ENCODE peak calls at places on chromosomes 6 and 20, in eight cellular contexts. K, Y, B, G, X, J, T and W are unnamed samples.

GRCh38 chr6:68575765-68576439 is 59.2 kb upstream of the ADGRB3 start:
- DNase-seq in K (no peak), Y (peak; percentile 59), B (no peak), G (no peak), X (no peak), J (peak; percentile 28), T (peak; percentile 30), W (no peak)

GRCh38 chr6:22643780-22644179 is 74.4 kb downstream of the HDGFL1 start:
- DNase-seq in K (no peak), Y (peak; percentile 66), B (no peak), G (no peak), X (no peak), J (no peak), T (no peak), W (no peak)

GRCh38 chr20:32968833-32969241 is 35.4 kb downstream of the SUN5 start:
- DNase-seq in K (peak; percentile 27), Y (peak; percentile 35), B (no peak), G (no peak), X (no peak), J (no peak), T (no peak), W (no peak)

GRCh38 chr20:46132705-46133120 is 14.6 kb downstream of the CD40 start:
- DNase-seq in K (peak; percentile 47), Y (peak; percentile 78), B (peak; percentile 35), G (peak; percentile 41), X (no peak), J (peak; percentile 23), T (peak; percentile 84), W (peak; percentile 7)

GRCh38 chr6:113351183-113351834 is 505.8 kb upstream of the MARCKS start:
- DNase-seq in K (no peak), Y (no peak), B (no peak), G (peak; percentile 59), X (no peak), J (peak; percentile 57), T (no peak), W (peak; percentile 56)

GRCh38 chr6:219641-220198 is 72.6 kb upstream of the DUSP22 start:
- DNase-seq in K (no peak), Y (peak; percentile 74), B (no peak), G (peak; percentile 43), X (no peak), J (no peak), T (no peak), W (peak; percentile 36)

GRCh38 chr6:103687430-103687829 is 1172.3 kb downstream of the HACE1 start:
- DNase-seq in K (no peak), Y (no peak), B (no peak), G (no peak), X (no peak), J (no peak), T (no peak), W (no peak)

GRCh38 chr20:9615766-9616454 is 101.5 kb downstream of the LAMP5 start:
- DNase-seq in K (no peak), Y (no peak), B (no peak), G (no peak), X (no peak), J (no peak), T (no peak), W (no peak)

GRCh38 chr20:45798935-45799642 is 7.3 kb downstream of the DNTTIP1 start:
- DNase-seq in K (peak; percentile 70), Y (no peak), B (peak; percentile 50), G (peak; percentile 53), X (no peak), J (no peak), T (peak; percentile 72), W (no peak)

GRCh38 chr6:154039231-154039842 is at the start of gene OPRM1:
- DNase-seq in K (peak; percentile 35), Y (peak; percentile 62), B (no peak), G (peak; percentile 38), X (no peak), J (peak; percentile 28), T (peak; percentile 91), W (no peak)

GRCh38 chr20:15576401-15576800 is 996.8 kb downstream of the KIF16B start:
- DNase-seq in K (no peak), Y (no peak), B (no peak), G (no peak), X (no peak), J (no peak), T (no peak), W (peak; percentile 12)

GRCh38 chr6:12608874-12609273 is 107.7 kb upstream of the PHACTR1 start:
- DNase-seq in K (no peak), Y (no peak), B (no peak), G (no peak), X (no peak), J (no peak), T (no peak), W (no peak)

GRCh38 chr6:134004714-134005113 is 47.7 kb downstream of the SLC2A12 start:
- DNase-seq in K (no peak), Y (no peak), B (no peak), G (no peak), X (no peak), J (no peak), T (no peak), W (no peak)

GRCh38 chr20:20824924-20825584 is 112.6 kb upstream of the RALGAPA2 start:
- DNase-seq in K (peak; percentile 51), Y (peak; percentile 68), B (peak; percentile 31), G (peak; percentile 11), X (no peak), J (no peak), T (peak; percentile 69), W (no peak)

GRCh38 chr6:163263998-163264661 is 150.4 kb upstream of the QKI start:
- DNase-seq in K (no peak), Y (no peak), B (no peak), G (no peak), X (no peak), J (no peak), T (no peak), W (no peak)

GRCh38 chr6:7568021-7568420 is 22.0 kb upstream of the SNRNP48 start:
- DNase-seq in K (no peak), Y (no peak), B (no peak), G (peak; percentile 49), X (peak; percentile 87), J (no peak), T (no peak), W (peak; percentile 91)

GRCh38 chr20:5080384-5080877 is 39.3 kb downstream of the PCNA start:
- DNase-seq in K (no peak), Y (peak; percentile 80), B (no peak), G (no peak), X (peak; percentile 71), J (no peak), T (no peak), W (peak; percentile 35)

GRCh38 chr20:38840053-38840893 is 34.8 kb downstream of the PPP1R16B start:
- DNase-seq in K (no peak), Y (no peak), B (no peak), G (no peak), X (no peak), J (no peak), T (no peak), W (no peak)

GRCh38 chr20:313948-314347 is 11.4 kb upstream of the SOX12 start:
- DNase-seq in K (no peak), Y (no peak), B (no peak), G (peak; percentile 66), X (no peak), J (no peak), T (no peak), W (no peak)

GRCh38 chr20:23293689-23294088 is 56.9 kb upstream of the NXT1 start:
- DNase-seq in K (no peak), Y (peak; percentile 72), B (no peak), G (no peak), X (no peak), J (no peak), T (no peak), W (no peak)

GRCh38 chr20:5719861-5720401 is 30.3 kb upstream of the SHLD1 start:
- DNase-seq in K (no peak), Y (no peak), B (no peak), G (peak; percentile 86), X (no peak), J (no peak), T (no peak), W (peak; percentile 46)

GRCh38 chr6:66902457-66902856 is 1195.4 kb upstream of the EYS start:
- DNase-seq in K (no peak), Y (no peak), B (no peak), G (no peak), X (no peak), J (no peak), T (no peak), W (no peak)
- H3K4me3 ChIP-seq in K (no peak overlapping the region), Y (no peak overlapping the region), B (no peak overlapping the region), G (no peak overlapping the region), X (no peak overlapping the region), J (no peak overlapping the region), T (no peak overlapping the region), W (no peak overlapping the region)

GRCh38 chr6:3280866-3281465 is 22.2 kb downstream of the PSMG4 start:
- DNase-seq in K (no peak), Y (peak; percentile 60), B (no peak), G (peak; percentile 41), X (no peak), J (no peak), T (no peak), W (no peak)
- H3K4me3 ChIP-seq in K (no peak overlapping the region), Y (no peak overlapping the region), B (no peak overlapping the region), G (no peak overlapping the region), X (no peak overlapping the region), J (no peak overlapping the region), T (no peak overlapping the region), W (no peak overlapping the region)

GRCh38 chr6:106102967-106103727 is 17.0 kb downstream of the PRDM1 start:
- DNase-seq in K (no peak), Y (no peak), B (no peak), G (no peak), X (no peak), J (no peak), T (peak; percentile 25), W (no peak)

GRCh38 chr6:106104941-106105340 is 18.8 kb downstream of the PRDM1 start:
- DNase-seq in K (no peak), Y (no peak), B (no peak), G (no peak), X (no peak), J (no peak), T (no peak), W (no peak)

GRCh38 chr6:106102034-106102433 is 15.9 kb downstream of the PRDM1 start:
- DNase-seq in K (no peak), Y (no peak), B (no peak), G (no peak), X (no peak), J (no peak), T (no peak), W (no peak)

GRCh38 chr6:106104476-106104875 is 18.3 kb downstream of the PRDM1 start:
- DNase-seq in K (no peak), Y (no peak), B (no peak), G (no peak), X (no peak), J (no peak), T (no peak), W (no peak)

DNA sequence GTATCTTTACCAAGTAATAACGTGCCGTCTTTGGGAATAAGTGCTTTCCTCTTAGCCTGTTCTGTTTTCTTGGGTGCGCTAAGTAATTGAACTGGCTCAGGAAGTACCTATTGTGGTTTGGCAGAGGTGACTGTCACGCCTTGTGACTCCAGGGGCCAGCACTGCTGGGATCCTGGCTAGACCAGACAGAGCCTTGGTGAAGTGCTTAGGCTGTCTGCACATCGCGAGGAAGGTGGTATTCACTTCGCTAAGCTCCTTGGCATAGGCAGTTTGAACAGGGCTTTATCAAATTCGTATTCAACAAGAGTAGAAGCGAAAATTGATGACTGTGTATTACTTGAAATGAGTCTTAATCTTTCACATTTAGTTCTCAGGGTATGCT is 17.6 kb downstream of the PRDM1 start:
- DNase-seq in K (peak; percentile 30), Y (no peak), B (no peak), G (no peak), X (no peak), J (no peak), T (no peak), W (no peak)
- H3K4me3 ChIP-seq in K (peak overlapping the region; percentile 42), Y (no peak overlapping the region), B (peak overlapping the region; percentile 29), G (no peak overlapping the region), X (no peak overlapping the region), J (no peak overlapping the region), T (no peak overlapping the region), W (no peak overlapping the region)

GRCh38 chr6:42898891-42899361 is 16.9 kb upstream of the PTCRA start:
- DNase-seq in K (peak; percentile 69), Y (peak; percentile 85), B (peak; percentile 58), G (peak; percentile 64), X (no peak), J (peak; percentile 55), T (peak; percentile 83), W (no peak)
- H3K4me3 ChIP-seq in K (no peak overlapping the region), Y (no peak overlapping the region), B (no peak overlapping the region), G (no peak overlapping the region), X (no peak overlapping the region), J (no peak overlapping the region), T (no peak overlapping the region), W (no peak overlapping the region)